ENCODE peak calls at places on chromosomes 1 and 21, in six cellular contexts. A is DND-41; Z is heart right ventricle; G is MG63; S is CD4-positive, alpha-beta T cell; P is iPS DF 6.9. T is an unnamed sample.

GRCh38 chr21:17742181-17742580 is 77.0 kb downstream of the C21orf91 start:
- DNase-seq in A (no peak), Z (no peak), G (no peak), S (no peak), P (no peak), T (no peak)

GRCh38 chr21:44494418-44494817 is 39.1 kb downstream of the LRRC3 start:
- DNase-seq in A (no peak), Z (no peak), G (no peak), S (no peak), P (no peak), T (no peak)

GRCh38 chr1:233075045-233075444 is 124.6 kb downstream of the NTPCR start:
- DNase-seq in A (no peak), Z (no peak), G (no peak), S (no peak), P (no peak), T (no peak)

GRCh38 chr1:231487910-231488309 is 40.6 kb upstream of the TSNAX start:
- DNase-seq in A (no peak), Z (no peak), G (no peak), S (no peak), P (no peak), T (no peak)

GRCh38 chr1:12372761-12373160 is 142.9 kb downstream of the VPS13D start:
- DNase-seq in A (no peak), Z (no peak), G (no peak), S (no peak), P (no peak), T (no peak)

GRCh38 chr1:223714849-223715709 is 2.7 kb downstream of the CAPN2 start:
- DNase-seq in A (no peak), Z (no peak), G (peak; percentile 86), S (no peak), P (no peak), T (no peak)

GRCh38 chr1:155934097-155934932 is at the start of gene KHDC4:
- DNase-seq in A (peak; percentile 97), Z (peak; percentile 92), G (peak; percentile 97), S (peak; percentile 95), P (peak; percentile 100), T (peak; percentile 91)

GRCh38 chr1:233090706-233091494 is 140.5 kb downstream of the NTPCR start:
- DNase-seq in A (no peak), Z (no peak), G (no peak), S (no peak), P (no peak), T (no peak)

GRCh38 chr1:99279525-99279924 is 15.2 kb downstream of the PLPPR4 start:
- DNase-seq in A (no peak), Z (no peak), G (no peak), S (no peak), P (no peak), T (no peak)

GRCh38 chr1:239545466-239545865 is 159.1 kb downstream of the CHRM3 start:
- DNase-seq in A (no peak), Z (no peak), G (no peak), S (no peak), P (no peak), T (no peak)

GRCh38 chr1:179141592-179142244 is 59.8 kb downstream of the TOR3A start:
- DNase-seq in A (no peak), Z (no peak), G (peak; percentile 28), S (no peak), P (no peak), T (no peak)

DNA sequence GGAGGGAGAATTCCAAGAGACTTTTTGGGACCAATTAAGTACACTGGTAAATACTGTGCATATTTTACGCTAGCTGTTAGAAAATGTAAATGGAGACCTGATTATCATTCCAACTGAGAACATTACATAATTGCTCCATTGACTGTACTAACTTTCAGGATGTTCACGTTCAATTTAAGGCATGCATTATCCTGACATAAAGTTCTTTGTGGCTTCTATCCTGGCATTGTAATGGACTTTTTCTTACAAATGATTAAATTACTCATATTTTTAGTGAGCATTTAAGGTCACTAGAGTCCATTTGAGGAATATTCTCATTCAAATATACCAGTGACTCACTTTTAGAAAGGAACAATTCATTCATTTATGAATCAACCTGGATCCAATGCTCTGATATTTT is 883.3 kb upstream of the TMPRSS15 start:
- DNase-seq in A (no peak), Z (no peak), G (no peak), S (no peak), P (no peak), T (no peak)
- H3K9me3 ChIP-seq in A (no peaks in the 10 kb centered on the region), Z (peaks cover 11% of the 10 kb centered on the region), G (no peaks in the 10 kb centered on the region), S (no peaks in the 10 kb centered on the region), P (no peaks in the 10 kb centered on the region), T (no peaks in the 10 kb centered on the region)

GRCh38 chr1:93588955-93589354 is 92.7 kb downstream of the BCAR3 start:
- DNase-seq in A (no peak), Z (no peak), G (no peak), S (no peak), P (no peak), T (no peak)

GRCh38 chr1:93584238-93585003 is 97.2 kb downstream of the BCAR3 start:
- DNase-seq in A (no peak), Z (no peak), G (no peak), S (no peak), P (no peak), T (no peak)

GRCh38 chr1:93585059-93585966 is 96.3 kb downstream of the BCAR3 start:
- DNase-seq in A (no peak), Z (peak; percentile 87), G (no peak), S (no peak), P (no peak), T (no peak)

GRCh38 chr1:93588206-93588605 is 93.4 kb downstream of the BCAR3 start:
- DNase-seq in A (no peak), Z (no peak), G (no peak), S (no peak), P (no peak), T (no peak)

DNA sequence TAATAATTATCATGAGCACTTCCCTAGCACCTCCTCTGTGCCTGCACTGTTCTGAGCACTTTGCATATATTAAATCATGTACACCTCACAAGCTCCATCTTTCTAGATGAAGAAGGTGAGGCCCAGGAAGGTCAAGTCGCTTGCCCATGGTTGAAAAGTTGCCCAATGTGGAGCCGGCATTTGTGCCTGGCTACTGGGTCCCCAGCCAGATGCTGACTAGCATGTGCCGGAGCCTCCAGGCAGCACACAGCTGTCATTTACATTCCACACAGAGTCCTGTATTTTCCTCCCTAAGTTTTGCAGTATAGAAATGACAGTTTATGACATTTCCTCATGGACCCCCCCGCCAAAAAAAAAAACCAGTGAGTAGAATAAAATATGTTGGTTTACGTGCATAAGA is 94.3 kb downstream of the BCAR3 start:
- DNase-seq in A (no peak), Z (no peak), G (no peak), S (no peak), P (no peak), T (no peak)
- H3K9me3 ChIP-seq in A (no peaks in the 10 kb centered on the region), Z (no peaks in the 10 kb centered on the region), G (no peaks in the 10 kb centered on the region), S (no peaks in the 10 kb centered on the region), P (no peaks in the 10 kb centered on the region), T (no peaks in the 10 kb centered on the region)

DNA sequence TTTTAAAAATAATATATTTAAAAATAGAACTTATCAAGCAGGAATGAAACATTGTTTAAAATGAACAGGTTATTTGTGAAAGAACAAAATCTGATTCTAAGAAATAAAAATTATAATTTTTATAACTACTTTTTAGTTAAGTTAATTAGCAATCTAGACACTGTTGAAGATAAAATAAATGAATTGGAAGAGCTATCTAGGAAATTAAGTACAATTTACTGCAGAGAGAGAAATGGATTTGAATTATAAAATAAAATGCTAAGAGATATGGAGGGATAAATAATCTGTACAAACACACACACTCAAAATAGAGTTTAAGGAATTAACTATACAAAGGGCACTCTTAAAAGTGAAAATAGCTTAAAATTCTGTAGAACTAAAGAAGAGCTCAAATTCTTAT is 1123.1 kb downstream of the PLA2G4A start:
- DNase-seq in A (no peak), Z (no peak), G (no peak), S (no peak), P (no peak), T (no peak)
- H3K9me3 ChIP-seq in A (peaks cover 2% of the 10 kb centered on the region), Z (peaks cover 31% of the 10 kb centered on the region), G (peaks cover 19% of the 10 kb centered on the region), S (no peaks in the 10 kb centered on the region), P (no peaks in the 10 kb centered on the region), T (no peaks in the 10 kb centered on the region)

GRCh38 chr1:209497729-209498128 is 85.8 kb upstream of the CAMK1G start:
- DNase-seq in A (no peak), Z (no peak), G (no peak), S (no peak), P (no peak), T (no peak)
- H3K9me3 ChIP-seq in A (no peaks in the 10 kb centered on the region), Z (peaks cover 42% of the 10 kb centered on the region), G (peaks cover 13% of the 10 kb centered on the region), S (peaks cover 17% of the 10 kb centered on the region), P (no peaks in the 10 kb centered on the region), T (no peaks in the 10 kb centered on the region)

GRCh38 chr1:49294539-49294938 is 517.8 kb upstream of the BEND5 start:
- DNase-seq in A (no peak), Z (no peak), G (no peak), S (no peak), P (no peak), T (no peak)
- H3K9me3 ChIP-seq in A (peaks cover 18% of the 10 kb centered on the region), Z (peaks cover 22% of the 10 kb centered on the region), G (no peaks in the 10 kb centered on the region), S (peaks cover 10% of the 10 kb centered on the region), P (peaks cover 10% of the 10 kb centered on the region), T (no peaks in the 10 kb centered on the region)

GRCh38 chr1:32748348-32748747 is 45.8 kb upstream of the SYNC start:
- DNase-seq in A (no peak), Z (no peak), G (no peak), S (no peak), P (no peak), T (no peak)
- H3K9me3 ChIP-seq in A (no peaks in the 10 kb centered on the region), Z (no peaks in the 10 kb centered on the region), G (no peaks in the 10 kb centered on the region), S (no peaks in the 10 kb centered on the region), P (no peaks in the 10 kb centered on the region), T (no peaks in the 10 kb centered on the region)

GRCh38 chr1:82733645-82734044 is 932.9 kb downstream of the ADGRL2 start:
- DNase-seq in A (peak; percentile 3), Z (no peak), G (no peak), S (no peak), P (no peak), T (no peak)
- H3K9me3 ChIP-seq in A (no peaks in the 10 kb centered on the region), Z (peaks cover 35% of the 10 kb centered on the region), G (peaks cover 10% of the 10 kb centered on the region), S (peaks cover 5% of the 10 kb centered on the region), P (no peaks in the 10 kb centered on the region), T (no peaks in the 10 kb centered on the region)

DNA sequence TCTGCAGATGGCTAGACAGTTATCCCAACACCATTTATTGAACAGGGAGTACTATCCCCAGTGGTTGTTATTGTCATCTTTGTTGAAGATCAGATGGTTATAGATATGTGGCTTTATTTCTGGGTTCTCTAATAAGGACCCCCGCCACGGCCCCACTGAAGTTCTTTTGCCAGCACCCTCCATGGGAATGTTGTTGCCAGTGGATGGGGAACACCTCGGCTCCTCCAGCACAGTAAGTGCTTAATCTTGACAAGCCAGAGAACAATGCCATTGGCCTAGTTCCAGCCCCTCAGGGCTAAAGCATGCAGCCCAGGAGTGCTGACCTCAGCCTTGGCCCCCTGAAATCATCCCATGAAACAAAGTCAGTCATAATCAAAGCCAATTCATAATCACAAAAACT is 337.6 kb downstream of the AGBL4 start:
- DNase-seq in A (no peak), Z (no peak), G (peak; percentile 0), S (no peak), P (no peak), T (no peak)
- H3K9me3 ChIP-seq in A (no peaks in the 10 kb centered on the region), Z (peaks cover 11% of the 10 kb centered on the region), G (no peaks in the 10 kb centered on the region), S (no peaks in the 10 kb centered on the region), P (peaks cover 4% of the 10 kb centered on the region), T (no peaks in the 10 kb centered on the region)

T was measured in T-helper 17 cell.